ENCODE peak calls at places on chromosomes 11 and 22, in four cellular contexts. A is fibroblast of villous mesenchyme, G is AG04450, U is cardiac fibroblast. Y is an unnamed sample.

GRCh38 chr11:26377619-26378018 is 45.7 kb downstream of the ANO3 start:
- DNase-seq in A (no peak), G (no peak), U (no peak), Y (no peak)

GRCh38 chr11:72306186-72306585 is 62.2 kb upstream of the PHOX2A start:
- DNase-seq in A (no peak), G (no peak), U (peak), Y (no peak)

GRCh38 chr22:31509041-31509440 is 12.7 kb downstream of the SFI1 start:
- DNase-seq in A (no peak), G (no peak), U (no peak), Y (no peak)

GRCh38 chr22:39589880-39590279 is 19.3 kb downstream of the CACNA1I start:
- DNase-seq in A (no peak), G (no peak), U (no peak), Y (no peak)

GRCh38 chr11:111982019-111982464 is 43.2 kb upstream of the DLAT start:
- DNase-seq in A (peak), G (no peak), U (peak), Y (peak)

GRCh38 chr11:61667684-61668320 is 12.4 kb upstream of the DAGLA start:
- DNase-seq in A (no peak), G (no peak), U (no peak), Y (no peak)

GRCh38 chr22:30824096-30824495 is 129.4 kb downstream of the OSBP2 start:
- DNase-seq in A (no peak), G (no peak), U (no peak), Y (no peak)

GRCh38 chr11:113986351-113987140 is 11.6 kb downstream of the HTR3A start:
- DNase-seq in A (no peak), G (no peak), U (no peak), Y (no peak)

GRCh38 chr11:86274503-86274902 is 27.5 kb upstream of the HIKESHI start:
- DNase-seq in A (no peak), G (no peak), U (no peak), Y (no peak)

GRCh38 chr11:108319541-108320145 is 96.8 kb downstream of the ATM start:
- DNase-seq in A (no peak), G (no peak), U (peak), Y (peak)

GRCh38 chr11:47216141-47216798 is 1.5 kb downstream of the DDB2 start:
- DNase-seq in A (peak), G (no peak), U (peak), Y (peak)

GRCh38 chr11:28632338-28632737 is 524.1 kb downstream of the METTL15 start:
- DNase-seq in A (no peak), G (no peak), U (no peak), Y (no peak)

DNA sequence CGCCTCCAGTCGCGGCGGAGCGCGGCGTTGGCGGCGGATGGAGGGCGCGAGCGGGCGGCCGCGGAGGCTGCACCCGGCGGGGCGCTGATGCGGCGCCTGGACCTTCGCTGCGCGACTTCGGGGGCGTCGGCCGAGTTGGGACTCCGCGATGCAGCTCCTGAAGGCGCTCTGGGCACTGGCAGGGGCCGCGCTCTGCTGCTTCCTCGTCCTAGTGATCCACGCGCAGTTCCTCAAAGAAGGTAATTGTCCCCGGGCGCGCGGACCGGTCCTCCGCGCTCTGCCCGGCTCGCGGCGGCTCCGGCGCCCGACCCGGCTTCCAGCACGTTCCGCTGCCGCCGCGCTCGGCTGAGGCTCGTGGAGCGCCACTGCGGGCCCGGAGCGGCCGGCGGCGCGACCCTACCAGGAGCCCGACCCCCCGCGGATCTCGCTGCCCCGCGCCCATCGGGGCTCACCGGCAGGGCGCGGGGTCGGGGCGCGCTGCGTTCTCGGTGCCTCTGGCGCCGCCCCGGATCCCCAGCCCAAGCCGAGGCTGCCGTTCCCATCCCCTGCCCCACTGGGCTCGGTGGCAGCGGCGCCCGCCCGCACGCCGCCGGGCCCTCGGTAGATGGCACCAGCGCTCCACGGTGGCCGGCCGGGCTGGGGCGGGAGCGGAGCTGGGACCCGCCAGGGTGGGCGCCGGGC is 1251.2 kb downstream of the BRD1 start:
- DNase-seq in A (no peak), G (no peak), U (no peak), Y (peak)
- H3K4me3 ChIP-seq in A (no peak), G (no peak), U (no peak), Y (peak)

DNA sequence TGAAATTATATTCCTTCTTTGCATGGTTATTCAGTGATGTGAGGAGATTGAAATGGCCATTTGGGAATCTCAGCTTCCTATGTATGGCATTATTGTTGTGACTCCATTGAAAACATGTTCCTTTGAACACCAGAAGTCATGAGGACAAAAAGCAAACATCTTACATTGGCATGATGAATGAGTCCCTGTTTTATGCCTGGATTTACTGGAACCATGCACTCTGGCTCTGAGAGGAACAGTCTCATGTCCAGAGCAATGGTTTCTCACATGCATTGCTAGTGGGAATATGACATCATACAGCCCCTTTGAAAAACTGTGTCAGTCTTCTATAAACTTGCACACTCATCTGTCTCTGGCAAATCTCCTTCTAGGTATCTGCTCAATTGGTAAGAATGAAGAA is 3.4 kb upstream of the KDM4F start:
- DNase-seq in A (no peak), G (no peak), U (no peak), Y (no peak)
- TF ChIP-seq CTCF in A (no peak), G (no peak), U (no peak), Y (no peak)

GRCh38 chr11:69702769-69703510 is 882 bp downstream of the FGF19 start:
- DNase-seq in A (no peak), G (no peak), U (no peak), Y (no peak)

GRCh38 chr11:69703711-69704507 is at the start of gene FGF19:
- DNase-seq in A (no peak), G (no peak), U (no peak), Y (no peak)

GRCh38 chr11:69705246-69705856 is 1.5 kb upstream of the FGF19 start:
- DNase-seq in A (no peak), G (no peak), U (no peak), Y (no peak)

GRCh38 chr11:69705901-69706787 is 2.3 kb upstream of the FGF19 start:
- DNase-seq in A (no peak), G (no peak), U (no peak), Y (no peak)

DNA sequence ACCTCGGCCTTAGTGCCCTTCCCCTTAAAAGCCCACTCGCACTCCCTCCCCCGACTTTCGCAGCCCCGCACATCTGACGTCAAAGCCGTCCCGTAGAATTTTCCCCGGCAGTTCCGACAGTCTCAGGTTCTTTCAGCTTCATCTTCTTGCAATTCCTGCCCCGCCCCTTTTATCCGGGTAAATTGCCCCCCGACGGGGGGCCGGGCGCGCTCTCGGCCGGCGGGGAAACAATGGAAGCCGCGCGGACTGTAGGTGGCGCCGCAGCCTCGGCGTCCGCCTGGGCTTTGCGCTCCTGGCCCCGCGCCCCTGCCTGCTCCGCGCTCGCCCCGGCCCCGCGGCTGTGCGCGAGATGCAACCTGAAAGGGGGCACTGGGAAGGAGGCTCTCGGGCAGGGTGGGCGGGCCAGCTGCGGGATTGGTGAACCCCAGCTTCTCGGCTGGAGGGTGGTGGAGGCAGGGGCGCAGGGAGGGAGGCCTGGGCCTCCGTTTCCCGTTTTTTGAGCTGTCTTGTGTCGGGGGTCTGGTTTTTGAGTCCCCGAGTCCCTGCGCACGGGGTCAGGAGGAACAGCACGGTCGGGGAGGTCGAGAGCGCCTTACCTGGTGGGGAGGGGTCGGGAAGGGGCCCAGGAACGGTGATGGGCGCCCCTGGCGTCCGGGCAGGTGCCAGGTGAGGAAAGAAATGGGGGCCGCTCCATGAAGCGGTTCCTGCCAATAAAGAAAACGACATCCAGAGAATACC is 855 bp upstream of the FGF19 start:
- DNase-seq in A (no peak), G (no peak), U (peak), Y (no peak)
- H3K4me3 ChIP-seq in A (no peak), G (no peak), U (no peak), Y (no peak)

GRCh38 chr22:44400763-44401060 is 88.0 kb upstream of the SHISAL1 start:
- DNase-seq in A (no peak), G (no peak), U (no peak), Y (no peak)

GRCh38 chr22:44396727-44397722 is 84.3 kb upstream of the SHISAL1 start:
- DNase-seq in A (no peak), G (no peak), U (no peak), Y (no peak)

GRCh38 chr22:44399906-44400762 is 87.4 kb upstream of the SHISAL1 start:
- DNase-seq in A (no peak), G (no peak), U (no peak), Y (no peak)

GRCh38 chr22:44399196-44399837 is 86.6 kb upstream of the SHISAL1 start:
- DNase-seq in A (no peak), G (no peak), U (no peak), Y (no peak)

DNA sequence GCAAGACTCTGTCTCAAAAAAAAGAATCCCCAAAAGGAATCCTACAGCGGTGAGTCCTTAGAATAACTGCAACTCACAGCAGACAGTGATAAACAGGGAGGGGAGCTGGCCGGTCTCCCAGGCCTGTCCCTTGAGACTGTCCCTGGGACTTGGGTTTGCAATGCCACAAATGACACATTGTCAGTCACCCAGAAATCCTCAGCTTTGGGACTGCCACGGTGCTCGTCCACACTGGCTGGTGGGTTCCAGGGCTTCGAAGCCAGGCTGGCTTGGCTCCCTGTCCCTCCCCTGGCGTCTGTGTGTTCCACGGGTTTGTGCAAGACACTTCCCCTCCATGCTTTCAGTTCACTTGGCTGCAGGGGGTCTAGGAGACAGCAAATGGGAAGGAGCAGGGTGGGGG is 86.0 kb upstream of the SHISAL1 start:
- DNase-seq in A (no peak), G (no peak), U (no peak), Y (no peak)
- TF ChIP-seq CTCF in A (no peak), G (no peak), U (no peak), Y (no peak)

GRCh38 chr11:16959528-16960100 is 54.6 kb downstream of the PLEKHA7 start:
- DNase-seq in A (no peak), G (no peak), U (no peak), Y (no peak)
- H3K4me3 ChIP-seq in A (no peak), G (no peak), U (no peak), Y (no peak)

DNA sequence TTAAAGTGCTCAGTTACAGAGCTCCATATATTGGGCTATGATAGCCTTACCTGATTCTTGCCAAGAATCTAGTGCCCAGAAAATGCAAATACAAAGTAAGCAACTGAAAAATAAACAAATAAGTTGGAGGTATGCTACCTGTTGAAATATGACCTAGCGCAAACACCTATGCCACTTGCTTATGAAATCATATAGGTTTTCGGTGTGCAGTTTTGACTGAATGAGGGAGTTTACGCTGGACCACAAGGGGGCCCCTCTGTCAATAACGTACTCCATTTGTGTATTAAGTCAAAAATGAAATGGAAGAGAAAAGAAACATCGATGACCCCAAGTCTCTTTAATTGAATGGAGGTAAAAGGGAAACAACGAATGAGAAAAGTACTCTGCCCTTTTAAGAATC is 84.9 kb upstream of the TRIM77 start:
- DNase-seq in A (no peak), G (no peak), U (no peak), Y (no peak)
- TF ChIP-seq CTCF in A (peak), G (peak), U (no peak), Y (no peak)

DNA sequence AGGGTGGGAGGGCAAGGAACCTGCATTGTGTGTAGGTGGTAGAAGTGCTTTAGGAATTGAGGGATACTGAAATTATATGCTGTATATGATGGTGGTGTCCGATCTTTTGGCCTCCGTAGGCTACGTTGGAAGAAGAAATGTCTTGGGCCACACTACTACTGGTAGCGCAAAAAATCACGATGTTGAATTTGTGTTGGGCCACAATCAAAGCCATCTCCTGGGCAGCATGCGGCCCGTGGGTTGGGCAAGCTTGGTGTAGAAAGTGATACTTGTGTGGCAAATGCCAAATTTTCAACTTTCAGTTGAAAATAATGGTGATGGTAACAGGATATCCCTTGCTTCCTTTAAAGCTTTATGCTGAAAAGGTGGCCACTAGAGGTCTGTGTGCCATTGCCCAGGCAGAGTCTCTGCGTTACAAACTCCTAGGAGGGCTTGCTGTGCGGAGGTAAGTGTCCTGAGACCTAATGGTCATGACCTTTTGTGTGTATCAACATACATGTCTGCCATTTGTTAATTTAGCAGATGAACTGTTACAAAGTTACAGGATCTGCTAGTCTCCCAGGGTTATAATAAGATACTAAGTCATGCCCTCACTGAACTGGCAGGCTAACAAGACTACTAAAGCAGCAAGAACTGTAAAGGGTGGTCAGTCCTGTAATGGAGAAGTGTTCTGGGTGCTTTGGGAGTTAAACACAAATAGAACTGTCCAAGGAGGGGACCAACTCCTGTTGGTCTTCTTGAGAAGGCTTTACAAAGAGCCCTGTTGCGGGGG is 2.9 kb downstream of the RPS3 start:
- DNase-seq in A (no peak), G (no peak), U (no peak), Y (no peak)
- H3K4me3 ChIP-seq in A (no peak), G (peak), U (peak), Y (peak)

DNA sequence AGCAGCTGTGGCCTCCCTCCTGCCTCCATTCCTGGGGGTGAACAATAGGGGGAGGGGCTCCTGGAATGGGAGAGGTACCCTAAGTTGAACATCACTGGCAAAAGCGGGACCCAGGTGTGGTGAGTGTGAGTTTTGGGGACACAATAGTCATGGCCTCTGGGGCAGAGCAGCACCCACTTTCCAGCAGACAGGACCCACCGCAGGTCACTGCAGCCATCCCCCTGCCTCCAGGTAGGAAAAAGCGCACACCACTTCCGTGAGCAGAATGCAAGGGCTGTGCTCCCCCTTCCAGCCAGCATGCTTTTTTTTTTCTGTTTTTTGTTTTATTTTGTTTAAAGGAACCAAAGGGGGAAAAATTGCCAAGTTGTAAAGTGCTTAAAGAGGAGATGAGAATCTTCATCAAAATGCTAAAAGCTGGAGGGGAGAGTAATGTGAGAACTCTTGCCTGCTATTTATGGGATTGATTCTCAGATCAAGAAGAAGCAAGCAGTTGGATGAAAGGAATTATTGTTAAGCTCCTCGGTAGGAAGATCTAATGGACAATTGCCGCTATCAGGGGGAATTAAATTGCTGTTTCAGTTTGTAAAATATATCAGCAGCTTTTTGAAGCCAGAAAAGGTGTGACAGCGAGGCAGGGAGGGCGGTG is 152.9 kb downstream of the FEZ1 start:
- DNase-seq in A (no peak), G (no peak), U (no peak), Y (no peak)
- TF ChIP-seq CTCF in A (no peak), G (no peak), U (no peak), Y (no peak)